ENCODE peak calls at places on chromosomes 12 and 14, in four cellular contexts. One of them, this sample, is unnamed.
A peak's percentile ranks its signal among the peaks of the same experiment; 100 is the strongest.

GRCh38 chr14:34693228-34693939 is 21.0 kb downstream of the CFL2 start:
- DNase-seq in lower leg skin: no peak
- DNase-seq in uterus: no peak
- DNase-seq in glutamatergic neuron: peak; percentile 20
- DNase-seq in this sample: no peak

GRCh38 chr12:106227641-106228319 is 20.0 kb downstream of the CKAP4 start:
- DNase-seq in glutamatergic neuron: no peak
- DNase-seq in uterus: no peak
- DNase-seq in lower leg skin: peak; percentile 92
- DNase-seq in this sample: no peak

GRCh38 chr14:54702014-54702491 is 135.1 kb downstream of the SAMD4A start:
- DNase-seq in glutamatergic neuron: no peak
- DNase-seq in lower leg skin: no peak
- DNase-seq in uterus: no peak
- DNase-seq in this sample: no peak

GRCh38 chr12:121365416-121366062 is 13.3 kb upstream of the ANAPC5 start:
- DNase-seq in uterus: no peak
- DNase-seq in glutamatergic neuron: no peak
- DNase-seq in lower leg skin: no peak
- DNase-seq in this sample: no peak

GRCh38 chr14:54574528-54574927 is 7.6 kb downstream of the SAMD4A start:
- DNase-seq in lower leg skin: no peak
- DNase-seq in uterus: no peak
- DNase-seq in glutamatergic neuron: no peak
- DNase-seq in this sample: no peak

GRCh38 chr12:82835217-82835616 is 148.5 kb downstream of the TMTC2 start:
- DNase-seq in glutamatergic neuron: no peak
- DNase-seq in lower leg skin: no peak
- DNase-seq in uterus: no peak
- DNase-seq in this sample: no peak

GRCh38 chr12:47080725-47081502 is 1.2 kb upstream of the AMIGO2 start:
- DNase-seq in lower leg skin: peak; percentile 89
- DNase-seq in uterus: peak; percentile 76
- DNase-seq in glutamatergic neuron: peak; percentile 42
- DNase-seq in this sample: no peak

GRCh38 chr12:6928703-6929407 is 1.1 kb downstream of the ATN1 start:
- DNase-seq in lower leg skin: no peak
- DNase-seq in glutamatergic neuron: no peak
- DNase-seq in uterus: no peak
- DNase-seq in this sample: no peak

GRCh38 chr14:64727551-64728071 is 23.4 kb downstream of the PLEKHG3 start:
- DNase-seq in glutamatergic neuron: peak; percentile 18
- DNase-seq in lower leg skin: peak; percentile 81
- DNase-seq in uterus: no peak
- DNase-seq in this sample: no peak

GRCh38 chr14:41606249-41607118 is at the start of gene LRFN5:
- DNase-seq in lower leg skin: peak; percentile 87
- DNase-seq in glutamatergic neuron: peak; percentile 65
- DNase-seq in uterus: peak; percentile 26
- DNase-seq in this sample: peak; percentile 5

GRCh38 chr12:56220611-56221232 is 1.0 kb downstream of the RNF41 start:
- DNase-seq in lower leg skin: no peak
- DNase-seq in glutamatergic neuron: no peak
- DNase-seq in uterus: no peak
- DNase-seq in this sample: no peak

GRCh38 chr14:83309833-83310232 is 1776.2 kb upstream of the SEL1L start:
- DNase-seq in glutamatergic neuron: no peak
- DNase-seq in uterus: no peak
- DNase-seq in lower leg skin: no peak
- DNase-seq in this sample: no peak

GRCh38 chr12:27733052-27733656 is 22.5 kb downstream of the MRPS35 start:
- DNase-seq in glutamatergic neuron: peak; percentile 29
- DNase-seq in uterus: no peak
- DNase-seq in lower leg skin: no peak
- DNase-seq in this sample: peak; percentile 30

GRCh38 chr12:46492471-46493351 is 120.1 kb upstream of the SLC38A2 start:
- DNase-seq in glutamatergic neuron: no peak
- DNase-seq in uterus: no peak
- DNase-seq in lower leg skin: no peak
- DNase-seq in this sample: no peak

GRCh38 chr14:63237791-63238190 is 33.5 kb downstream of the RHOJ start:
- DNase-seq in lower leg skin: no peak
- DNase-seq in glutamatergic neuron: no peak
- DNase-seq in uterus: no peak
- DNase-seq in this sample: no peak

GRCh38 chr12:52310622-52311281 is 10.4 kb downstream of the KRT83 start:
- DNase-seq in uterus: no peak
- DNase-seq in glutamatergic neuron: no peak
- DNase-seq in lower leg skin: peak; percentile 72
- DNase-seq in this sample: no peak

GRCh38 chr12:63151061-63151897 is at the start of gene AVPR1A:
- DNase-seq in uterus: peak; percentile 57
- DNase-seq in glutamatergic neuron: peak; percentile 25
- DNase-seq in lower leg skin: peak; percentile 84
- DNase-seq in this sample: no peak

GRCh38 chr12:4026476-4026875 is 153.3 kb upstream of the PARP11 start:
- DNase-seq in lower leg skin: no peak
- DNase-seq in glutamatergic neuron: no peak
- DNase-seq in uterus: no peak
- DNase-seq in this sample: no peak

GRCh38 chr14:37888234-37888633 is 292.8 kb downstream of the TTC6 start:
- DNase-seq in lower leg skin: no peak
- DNase-seq in glutamatergic neuron: no peak
- DNase-seq in uterus: no peak
- DNase-seq in this sample: no peak

GRCh38 chr14:63710497-63710896 is 17.4 kb downstream of the SGPP1 start:
- DNase-seq in glutamatergic neuron: no peak
- DNase-seq in uterus: no peak
- DNase-seq in lower leg skin: no peak
- DNase-seq in this sample: no peak

GRCh38 chr14:69685217-69685616 is 73.8 kb downstream of the SUSD6 start:
- DNase-seq in glutamatergic neuron: no peak
- DNase-seq in lower leg skin: peak; percentile 67
- DNase-seq in uterus: no peak
- DNase-seq in this sample: no peak

GRCh38 chr12:47990351-47991105 is 13.7 kb downstream of the COL2A1 start:
- DNase-seq in lower leg skin: peak; percentile 15
- DNase-seq in uterus: no peak
- DNase-seq in glutamatergic neuron: no peak
- DNase-seq in this sample: no peak

GRCh38 chr14:100854435-100854834 is 28.5 kb downstream of the MEG3 start:
- DNase-seq in uterus: no peak
- DNase-seq in lower leg skin: no peak
- DNase-seq in glutamatergic neuron: no peak
- DNase-seq in this sample: no peak

GRCh38 chr12:1003600-1004271 is 12.7 kb downstream of the ERC1 start:
- DNase-seq in glutamatergic neuron: no peak
- DNase-seq in uterus: no peak
- DNase-seq in lower leg skin: no peak
- DNase-seq in this sample: no peak

GRCh38 chr14:87566986-87567385 is 426.0 kb downstream of the GALC start:
- DNase-seq in uterus: peak; percentile 65
- DNase-seq in glutamatergic neuron: no peak
- DNase-seq in lower leg skin: no peak
- DNase-seq in this sample: no peak

GRCh38 chr14:22497144-22497423 is 91.9 kb downstream of the DAD1 start:
- DNase-seq in uterus: no peak
- DNase-seq in lower leg skin: no peak
- DNase-seq in glutamatergic neuron: no peak
- DNase-seq in this sample: no peak

GRCh38 chr12:53938276-53939140 is at the start of gene HOXC13:
- DNase-seq in glutamatergic neuron: peak; percentile 90
- DNase-seq in lower leg skin: peak; percentile 97
- DNase-seq in uterus: no peak
- DNase-seq in this sample: peak; percentile 97

GRCh38 chr14:33432407-33433023 is 493.8 kb downstream of the NPAS3 start:
- DNase-seq in uterus: no peak
- DNase-seq in glutamatergic neuron: no peak
- DNase-seq in lower leg skin: no peak
- DNase-seq in this sample: peak; percentile 39
- TF ChIP-seq CTCF in uterus: no peak
- TF ChIP-seq CTCF in glutamatergic neuron: peak; percentile 49
- TF ChIP-seq CTCF in lower leg skin: no peak
- TF ChIP-seq CTCF in this sample: peak; percentile 74

GRCh38 chr12:22083167-22083566 is 37.1 kb downstream of the CMAS start:
- DNase-seq in lower leg skin: no peak
- DNase-seq in glutamatergic neuron: no peak
- DNase-seq in uterus: no peak
- DNase-seq in this sample: no peak
- TF ChIP-seq CTCF in lower leg skin: no peak
- TF ChIP-seq CTCF in glutamatergic neuron: no peak
- TF ChIP-seq CTCF in uterus: peak; percentile 66
- TF ChIP-seq CTCF in this sample: peak; percentile 42

GRCh38 chr14:32933623-32933942 is 5.1 kb upstream of the NPAS3 start:
- DNase-seq in lower leg skin: no peak
- DNase-seq in glutamatergic neuron: no peak
- DNase-seq in uterus: no peak
- DNase-seq in this sample: no peak
- TF ChIP-seq CTCF in lower leg skin: no peak
- TF ChIP-seq CTCF in glutamatergic neuron: peak; percentile 20
- TF ChIP-seq CTCF in uterus: peak; percentile 29
- TF ChIP-seq CTCF in this sample: peak; percentile 2

DNA sequence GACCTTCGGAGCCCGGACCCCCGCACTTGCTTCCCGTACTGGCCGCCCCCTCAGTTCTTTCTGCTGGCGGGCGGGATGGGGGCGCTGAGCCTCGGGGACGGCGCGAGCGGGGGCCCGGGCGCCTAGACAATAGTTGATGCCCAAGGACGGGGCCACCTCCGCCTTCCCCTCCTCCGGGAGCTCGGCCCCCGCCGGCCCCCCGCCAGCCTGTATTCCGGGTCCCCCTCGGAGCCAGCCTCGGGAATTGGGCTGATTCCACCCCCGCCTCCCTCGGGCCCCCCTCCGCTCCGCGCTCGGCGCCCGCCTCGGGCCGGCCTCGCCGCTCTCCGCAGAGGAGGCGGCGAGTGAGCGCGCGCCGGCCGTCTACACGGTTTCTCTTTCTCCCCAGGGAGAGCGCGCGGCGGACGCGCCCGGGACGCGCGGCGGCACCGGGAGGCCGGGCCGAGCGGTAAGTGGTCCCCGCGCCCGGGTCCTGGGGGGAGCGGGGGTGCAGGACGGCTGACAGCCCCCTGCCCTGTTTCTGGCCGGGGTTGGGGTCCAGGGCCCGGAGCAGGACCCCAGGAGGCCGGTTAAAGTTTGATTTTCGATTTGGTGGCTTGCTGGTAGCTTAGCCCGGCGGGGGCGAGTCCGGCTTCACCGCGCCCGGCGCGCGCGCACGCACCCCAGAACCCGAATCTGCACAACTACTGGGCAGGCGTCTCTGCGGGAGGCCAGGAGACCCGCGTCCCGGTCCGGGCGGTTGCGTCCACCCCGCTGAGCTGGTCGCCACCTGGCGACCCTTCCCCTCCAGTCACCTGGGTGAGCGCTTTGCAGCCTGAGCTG is 413.7 kb downstream of the PCNX1 start:
- DNase-seq in uterus: peak; percentile 53
- DNase-seq in glutamatergic neuron: peak; percentile 57
- DNase-seq in lower leg skin: peak; percentile 91
- DNase-seq in this sample: peak; percentile 66
- TF ChIP-seq CTCF in uterus: no peak
- TF ChIP-seq CTCF in glutamatergic neuron: no peak
- TF ChIP-seq CTCF in lower leg skin: no peak
- TF ChIP-seq CTCF in this sample: peak; percentile 14

GRCh38 chr14:99363616-99364290 is 91.8 kb upstream of the BCL11B start:
- DNase-seq in lower leg skin: no peak
- DNase-seq in uterus: no peak
- DNase-seq in glutamatergic neuron: no peak
- DNase-seq in this sample: no peak
- TF ChIP-seq CTCF in lower leg skin: no peak
- TF ChIP-seq CTCF in uterus: no peak
- TF ChIP-seq CTCF in glutamatergic neuron: no peak
- TF ChIP-seq CTCF in this sample: no peak

GRCh38 chr14:68297871-68298468 is 478.4 kb downstream of the RAD51B start:
- DNase-seq in uterus: no peak
- DNase-seq in lower leg skin: no peak
- DNase-seq in glutamatergic neuron: no peak
- DNase-seq in this sample: no peak
- TF ChIP-seq CTCF in uterus: peak; percentile 43
- TF ChIP-seq CTCF in lower leg skin: no peak
- TF ChIP-seq CTCF in glutamatergic neuron: no peak
- TF ChIP-seq CTCF in this sample: no peak